ENCODE peak calls at places on chromosomes 2 and 18, in eight cellular contexts. L is lower leg skin, H is heart right ventricle, O is IMR-90, C is WTC11, R is epithelial cell of esophagus, M is suprapubic skin, W is GM06990. Z is an unnamed sample.

GRCh38 chr2:170369894-170370293 is 191.9 kb downstream of the MYO3B start:
- DNase-seq in L (no peak), H (no peak), O (peak; percentile 11), C (no peak), R (peak; percentile 23), M (no peak), W (no peak), Z (no peak)

GRCh38 chr18:13216092-13216582 is 2.4 kb upstream of the LDLRAD4 start:
- DNase-seq in L (peak; percentile 75), H (peak; percentile 78), O (peak; percentile 47), C (peak; percentile 51), R (peak; percentile 55), M (no peak), W (no peak), Z (peak; percentile 76)

GRCh38 chr18:48740068-48740440 is 201.2 kb downstream of the CTIF start:
- DNase-seq in L (no peak), H (no peak), O (no peak), C (no peak), R (no peak), M (no peak), W (no peak), Z (no peak)

GRCh38 chr2:36918307-36918706 is 48.0 kb downstream of the STRN start:
- DNase-seq in L (no peak), H (no peak), O (peak; percentile 10), C (no peak), R (no peak), M (no peak), W (no peak), Z (no peak)

GRCh38 chr2:20762945-20763683 is 59.8 kb downstream of the LDAH start:
- DNase-seq in L (no peak), H (no peak), O (no peak), C (no peak), R (no peak), M (no peak), W (no peak), Z (no peak)

GRCh38 chr2:85235281-85235680 is 92.5 kb downstream of the TGOLN2 start:
- DNase-seq in L (no peak), H (no peak), O (no peak), C (no peak), R (no peak), M (no peak), W (no peak), Z (no peak)

GRCh38 chr2:218658671-218659257 is 659 bp downstream of the ZNF142 start:
- DNase-seq in L (no peak), H (no peak), O (peak; percentile 38), C (peak; percentile 71), R (peak; percentile 76), M (no peak), W (peak; percentile 73), Z (peak; percentile 67)

GRCh38 chr18:55539240-55539639 is 48.8 kb downstream of the TCF4 start:
- DNase-seq in L (no peak), H (no peak), O (peak; percentile 16), C (no peak), R (no peak), M (no peak), W (no peak), Z (no peak)

GRCh38 chr2:216104691-216105090 is 4.5 kb upstream of the XRCC5 start:
- DNase-seq in L (no peak), H (no peak), O (no peak), C (no peak), R (no peak), M (no peak), W (no peak), Z (no peak)

GRCh38 chr2:233400961-233401360 is 46.7 kb downstream of the DGKD start:
- DNase-seq in L (no peak), H (no peak), O (no peak), C (no peak), R (no peak), M (peak; percentile 7), W (no peak), Z (no peak)

GRCh38 chr2:233402774-233403173 is 48.5 kb downstream of the DGKD start:
- DNase-seq in L (no peak), H (no peak), O (no peak), C (no peak), R (no peak), M (peak; percentile 24), W (no peak), Z (no peak)

GRCh38 chr2:233400341-233400740 is 46.0 kb downstream of the DGKD start:
- DNase-seq in L (no peak), H (no peak), O (no peak), C (no peak), R (no peak), M (peak; percentile 61), W (no peak), Z (peak; percentile 47)

GRCh38 chr2:233402346-233402745 is 48.1 kb downstream of the DGKD start:
- DNase-seq in L (no peak), H (no peak), O (no peak), C (no peak), R (no peak), M (peak; percentile 67), W (no peak), Z (no peak)

DNA sequence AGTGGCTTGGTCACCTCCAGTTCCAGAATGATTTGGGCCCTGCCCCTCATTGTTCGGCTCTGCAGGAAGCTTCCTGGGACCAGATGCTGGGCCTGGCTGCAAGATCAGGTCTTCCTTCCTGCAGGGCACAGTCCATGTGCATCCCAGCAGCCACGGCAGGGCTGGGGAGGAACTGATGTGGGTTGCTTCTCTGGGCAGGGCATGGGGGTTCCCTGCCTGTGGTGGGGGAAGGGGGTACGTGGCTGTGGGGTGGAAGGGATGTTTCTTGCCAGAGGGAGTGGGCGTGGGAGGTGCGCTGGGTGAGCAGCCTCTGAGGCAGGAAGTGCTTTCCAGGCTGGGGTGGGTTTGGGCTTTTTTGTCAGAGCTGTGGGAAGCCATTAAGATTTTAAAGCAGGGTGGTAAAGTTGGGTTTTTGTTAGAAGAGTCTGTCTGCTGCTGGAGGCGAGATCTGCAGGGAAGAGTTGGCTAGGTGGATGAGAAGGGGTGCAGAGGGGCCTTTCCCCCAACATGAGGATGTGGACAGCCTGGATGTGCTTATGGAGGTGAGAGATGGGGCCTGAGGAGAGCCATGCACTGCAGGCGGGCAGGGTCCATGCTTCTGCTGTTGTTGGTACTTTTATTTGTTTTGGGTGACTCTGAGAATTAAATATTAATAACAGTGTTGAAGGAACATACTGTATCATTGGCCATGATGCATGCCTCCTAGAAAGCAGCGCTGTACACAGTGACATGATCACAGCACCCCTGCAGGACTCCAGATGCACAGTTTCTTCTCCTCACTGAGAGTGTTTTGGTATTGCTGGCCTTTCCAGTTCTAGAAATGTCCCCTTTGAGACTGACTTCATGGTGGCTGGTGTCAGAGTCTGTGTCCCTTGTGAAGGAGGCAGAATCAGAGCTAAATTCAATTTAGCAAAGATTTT is 45.3 kb downstream of the DGKD start:
- DNase-seq in L (no peak), H (no peak), O (no peak), C (peak; percentile 36), R (no peak), M (peak; percentile 43), W (no peak), Z (peak; percentile 79)
- TF ChIP-seq CTCF in L (no peak), H (no peak), O (no peak), C (no peak), R (no peak), M (no peak), W (no peak), Z (peak; percentile 32)

GRCh38 chr2:176272870-176273269 is 3.6 kb downstream of the MTX2 start:
- DNase-seq in L (no peak), H (no peak), O (no peak), C (no peak), R (no peak), M (no peak), W (no peak), Z (no peak)

GRCh38 chr2:176268976-176269318 is 295 bp upstream of the MTX2 start:
- DNase-seq in L (no peak), H (no peak), O (no peak), C (no peak), R (no peak), M (no peak), W (no peak), Z (no peak)

GRCh38 chr2:176270100-176270750 is 983 bp downstream of the MTX2 start:
- DNase-seq in L (no peak), H (no peak), O (peak; percentile 12), C (no peak), R (peak; percentile 37), M (no peak), W (peak; percentile 20), Z (no peak)

GRCh38 chr2:176269319-176270099 is at the start of gene MTX2:
- DNase-seq in L (peak; percentile 25), H (peak; percentile 67), O (peak; percentile 57), C (peak; percentile 82), R (peak; percentile 77), M (peak; percentile 81), W (peak; percentile 92), Z (peak; percentile 82)
- TF ChIP-seq CTCF in L (no peak), H (peak; percentile 27), O (no peak), C (no peak), R (peak; percentile 11), M (peak; percentile 8), W (peak; percentile 41), Z (no peak)

GRCh38 chr18:54004828-54005227 is 219.6 kb downstream of the MBD2 start:
- DNase-seq in L (no peak), H (no peak), O (no peak), C (peak; percentile 49), R (peak; percentile 17), M (no peak), W (no peak), Z (no peak)
- TF ChIP-seq CTCF in L (no peak), H (no peak), O (no peak), C (no peak), R (peak; percentile 15), M (no peak), W (no peak), Z (no peak)

GRCh38 chr18:37392648-37393047 is 172.9 kb downstream of the CELF4 start:
- DNase-seq in L (no peak), H (no peak), O (no peak), C (no peak), R (no peak), M (no peak), W (no peak), Z (no peak)

GRCh38 chr18:37394610-37394965 is 171.0 kb downstream of the CELF4 start:
- DNase-seq in L (no peak), H (no peak), O (no peak), C (no peak), R (no peak), M (no peak), W (no peak), Z (no peak)

GRCh38 chr18:37393221-37393828 is 172.3 kb downstream of the CELF4 start:
- DNase-seq in L (no peak), H (no peak), O (no peak), C (no peak), R (no peak), M (no peak), W (no peak), Z (no peak)

GRCh38 chr18:37395138-37395537 is 170.5 kb downstream of the CELF4 start:
- DNase-seq in L (no peak), H (no peak), O (no peak), C (no peak), R (no peak), M (no peak), W (no peak), Z (no peak)

DNA sequence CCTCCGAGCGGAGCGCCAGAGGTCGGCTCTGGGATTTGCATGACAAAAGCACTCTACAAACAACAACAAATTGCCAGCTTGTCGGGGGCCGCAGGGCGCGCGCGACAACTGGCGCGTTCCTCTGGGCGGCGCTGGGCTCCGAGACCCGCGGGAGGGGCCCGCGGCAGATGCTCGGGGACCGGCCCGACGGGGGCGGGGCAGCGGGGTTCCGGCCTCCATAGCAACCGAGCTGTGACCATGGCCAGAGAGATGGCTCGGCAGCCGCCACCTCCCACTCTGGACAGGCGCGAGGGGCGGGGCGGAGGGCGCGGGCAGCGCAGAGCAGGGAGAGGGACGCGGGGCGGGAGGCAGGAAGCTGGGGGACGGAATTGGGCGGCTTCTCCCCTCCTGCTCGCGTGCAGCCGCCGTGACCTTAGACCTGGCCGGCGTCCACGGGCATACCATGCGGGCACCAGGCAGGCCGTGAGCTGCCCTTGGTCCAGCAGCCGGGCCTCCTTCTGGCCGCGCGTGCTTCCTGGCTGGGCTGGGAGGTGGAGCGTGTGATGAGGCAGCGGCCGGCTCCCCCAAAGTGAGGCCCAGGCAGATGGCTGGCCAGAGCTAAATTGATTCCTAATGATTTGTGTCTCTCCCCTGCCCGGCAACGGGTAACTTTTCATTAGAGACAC is 171.5 kb downstream of the CELF4 start:
- DNase-seq in L (peak; percentile 49), H (peak; percentile 79), O (peak; percentile 76), C (peak; percentile 91), R (no peak), M (peak; percentile 85), W (peak; percentile 16), Z (peak; percentile 7)
- TF ChIP-seq CTCF in L (no peak), H (no peak), O (peak; percentile 3), C (no peak), R (no peak), M (no peak), W (no peak), Z (no peak)